ENCODE peak calls at places on chromosome 1, in eight cellular contexts. One of them, this sample, is unnamed.

GRCh38 chr1:93775224-93775623 is 93.6 kb upstream of the BCAR3 start:
- DNase-seq in T-helper 2 cell: no peak
- DNase-seq in T-helper 9 cell: no peak
- DNase-seq in left cardiac atrium: no peak
- DNase-seq in stimulated activated CD4-positive, alpha-beta T cell treated with anti-CD3 and anti-CD28 coated beads, Interleukin-15, amount 100 ng/mL, for 48 hours: no peak
- DNase-seq in HT1080: no peak
- DNase-seq in HS-27A: no peak
- DNase-seq in CD4-positive, CD25-positive, alpha-beta regulatory T cell: no peak
- DNase-seq in this sample: no peak

GRCh38 chr1:87155180-87155579 is 173.5 kb upstream of the LMO4 start:
- DNase-seq in HT1080: no peak
- DNase-seq in T-helper 9 cell: no peak
- DNase-seq in CD4-positive, CD25-positive, alpha-beta regulatory T cell: no peak
- DNase-seq in stimulated activated CD4-positive, alpha-beta T cell treated with anti-CD3 and anti-CD28 coated beads, Interleukin-15, amount 100 ng/mL, for 48 hours: no peak
- DNase-seq in left cardiac atrium: no peak
- DNase-seq in HS-27A: no peak
- DNase-seq in T-helper 2 cell: no peak
- DNase-seq in this sample: no peak

GRCh38 chr1:31875636-31876236 is 59.9 kb upstream of the SPOCD1 start:
- DNase-seq in left cardiac atrium: no peak
- DNase-seq in T-helper 9 cell: no peak
- DNase-seq in stimulated activated CD4-positive, alpha-beta T cell treated with anti-CD3 and anti-CD28 coated beads, Interleukin-15, amount 100 ng/mL, for 48 hours: no peak
- DNase-seq in CD4-positive, CD25-positive, alpha-beta regulatory T cell: no peak
- DNase-seq in T-helper 2 cell: no peak
- DNase-seq in HT1080: no peak
- DNase-seq in HS-27A: no peak
- DNase-seq in this sample: no peak

GRCh38 chr1:201850053-201850397 is 21.1 kb downstream of the IPO9 start:
- DNase-seq in HT1080: peak; percentile 83
- DNase-seq in left cardiac atrium: peak; percentile 46
- DNase-seq in T-helper 2 cell: no peak
- DNase-seq in HS-27A: peak; percentile 73
- DNase-seq in stimulated activated CD4-positive, alpha-beta T cell treated with anti-CD3 and anti-CD28 coated beads, Interleukin-15, amount 100 ng/mL, for 48 hours: no peak
- DNase-seq in T-helper 9 cell: no peak
- DNase-seq in CD4-positive, CD25-positive, alpha-beta regulatory T cell: no peak
- DNase-seq in this sample: no peak

GRCh38 chr1:229950908-229951307 is 116.1 kb upstream of the GALNT2 start:
- DNase-seq in left cardiac atrium: no peak
- DNase-seq in HT1080: no peak
- DNase-seq in T-helper 2 cell: no peak
- DNase-seq in stimulated activated CD4-positive, alpha-beta T cell treated with anti-CD3 and anti-CD28 coated beads, Interleukin-15, amount 100 ng/mL, for 48 hours: no peak
- DNase-seq in HS-27A: no peak
- DNase-seq in CD4-positive, CD25-positive, alpha-beta regulatory T cell: no peak
- DNase-seq in T-helper 9 cell: no peak
- DNase-seq in this sample: no peak

GRCh38 chr1:35506960-35507901 is 50.0 kb downstream of the KIAA0319L start:
- DNase-seq in T-helper 9 cell: no peak
- DNase-seq in left cardiac atrium: no peak
- DNase-seq in T-helper 2 cell: no peak
- DNase-seq in HT1080: no peak
- DNase-seq in HS-27A: no peak
- DNase-seq in stimulated activated CD4-positive, alpha-beta T cell treated with anti-CD3 and anti-CD28 coated beads, Interleukin-15, amount 100 ng/mL, for 48 hours: no peak
- DNase-seq in CD4-positive, CD25-positive, alpha-beta regulatory T cell: peak; percentile 9
- DNase-seq in this sample: no peak

GRCh38 chr1:180971273-180971997 is 51.2 kb downstream of the STX6 start:
- DNase-seq in T-helper 9 cell: no peak
- DNase-seq in T-helper 2 cell: no peak
- DNase-seq in HS-27A: no peak
- DNase-seq in left cardiac atrium: no peak
- DNase-seq in HT1080: no peak
- DNase-seq in CD4-positive, CD25-positive, alpha-beta regulatory T cell: no peak
- DNase-seq in stimulated activated CD4-positive, alpha-beta T cell treated with anti-CD3 and anti-CD28 coated beads, Interleukin-15, amount 100 ng/mL, for 48 hours: no peak
- DNase-seq in this sample: no peak

GRCh38 chr1:53076165-53076564 is 14.2 kb downstream of the PODN start:
- DNase-seq in T-helper 9 cell: no peak
- DNase-seq in CD4-positive, CD25-positive, alpha-beta regulatory T cell: no peak
- DNase-seq in HS-27A: no peak
- DNase-seq in HT1080: no peak
- DNase-seq in left cardiac atrium: peak; percentile 7
- DNase-seq in T-helper 2 cell: peak; percentile 5
- DNase-seq in stimulated activated CD4-positive, alpha-beta T cell treated with anti-CD3 and anti-CD28 coated beads, Interleukin-15, amount 100 ng/mL, for 48 hours: no peak
- DNase-seq in this sample: peak; percentile 61

GRCh38 chr1:209896346-209896745 is 41.7 kb upstream of the SYT14 start:
- DNase-seq in T-helper 2 cell: no peak
- DNase-seq in CD4-positive, CD25-positive, alpha-beta regulatory T cell: no peak
- DNase-seq in T-helper 9 cell: no peak
- DNase-seq in left cardiac atrium: no peak
- DNase-seq in HT1080: peak; percentile 55
- DNase-seq in stimulated activated CD4-positive, alpha-beta T cell treated with anti-CD3 and anti-CD28 coated beads, Interleukin-15, amount 100 ng/mL, for 48 hours: no peak
- DNase-seq in HS-27A: no peak
- DNase-seq in this sample: no peak

GRCh38 chr1:225425211-225425786 is 2.5 kb downstream of the LBR start:
- DNase-seq in T-helper 9 cell: no peak
- DNase-seq in left cardiac atrium: no peak
- DNase-seq in HS-27A: no peak
- DNase-seq in stimulated activated CD4-positive, alpha-beta T cell treated with anti-CD3 and anti-CD28 coated beads, Interleukin-15, amount 100 ng/mL, for 48 hours: no peak
- DNase-seq in CD4-positive, CD25-positive, alpha-beta regulatory T cell: no peak
- DNase-seq in T-helper 2 cell: no peak
- DNase-seq in HT1080: peak; percentile 75
- DNase-seq in this sample: no peak

GRCh38 chr1:206723500-206724472 is 39.1 kb downstream of the MAPKAPK2 start:
- DNase-seq in HT1080: peak; percentile 66
- DNase-seq in HS-27A: no peak
- DNase-seq in left cardiac atrium: peak; percentile 62
- DNase-seq in T-helper 9 cell: no peak
- DNase-seq in CD4-positive, CD25-positive, alpha-beta regulatory T cell: no peak
- DNase-seq in T-helper 2 cell: no peak
- DNase-seq in stimulated activated CD4-positive, alpha-beta T cell treated with anti-CD3 and anti-CD28 coated beads, Interleukin-15, amount 100 ng/mL, for 48 hours: no peak
- DNase-seq in this sample: peak; percentile 53

GRCh38 chr1:6554907-6555778 is at the start of gene TAS1R1:
- DNase-seq in T-helper 9 cell: no peak
- DNase-seq in T-helper 2 cell: no peak
- DNase-seq in left cardiac atrium: peak; percentile 28
- DNase-seq in CD4-positive, CD25-positive, alpha-beta regulatory T cell: no peak
- DNase-seq in HS-27A: no peak
- DNase-seq in stimulated activated CD4-positive, alpha-beta T cell treated with anti-CD3 and anti-CD28 coated beads, Interleukin-15, amount 100 ng/mL, for 48 hours: no peak
- DNase-seq in HT1080: no peak
- DNase-seq in this sample: peak; percentile 87

GRCh38 chr1:228146761-228147693 is 2.7 kb upstream of the GJC2 start:
- DNase-seq in HS-27A: no peak
- DNase-seq in T-helper 2 cell: peak; percentile 5
- DNase-seq in CD4-positive, CD25-positive, alpha-beta regulatory T cell: no peak
- DNase-seq in stimulated activated CD4-positive, alpha-beta T cell treated with anti-CD3 and anti-CD28 coated beads, Interleukin-15, amount 100 ng/mL, for 48 hours: no peak
- DNase-seq in HT1080: no peak
- DNase-seq in T-helper 9 cell: no peak
- DNase-seq in left cardiac atrium: peak; percentile 29
- DNase-seq in this sample: no peak

GRCh38 chr1:221509575-221510360 is 232.1 kb downstream of the DUSP10 start:
- DNase-seq in stimulated activated CD4-positive, alpha-beta T cell treated with anti-CD3 and anti-CD28 coated beads, Interleukin-15, amount 100 ng/mL, for 48 hours: no peak
- DNase-seq in T-helper 9 cell: no peak
- DNase-seq in left cardiac atrium: no peak
- DNase-seq in T-helper 2 cell: no peak
- DNase-seq in HS-27A: no peak
- DNase-seq in HT1080: no peak
- DNase-seq in CD4-positive, CD25-positive, alpha-beta regulatory T cell: no peak
- DNase-seq in this sample: no peak

This sample was measured in tibial artery.